ENCODE peak calls at places on chromosomes 7 and 10, in six cellular contexts. X, Y, L, J, G and V are unnamed samples.

GRCh38 chr7:84688671-84689070 is 494.1 kb upstream of the SEMA3A start:
- DNase-seq in Y (no peak), J (no peak), X (no peak), L (peak; percentile 72), G (no peak), V (no peak)

GRCh38 chr7:80428161-80429054 is 83.5 kb downstream of the GNAT3 start:
- DNase-seq in Y (no peak), L (peak; percentile 75), X (peak; percentile 79), J (no peak), G (no peak), V (no peak)

GRCh38 chr7:114979388-114979787 is 57.5 kb downstream of the MDFIC start:
- DNase-seq in G (no peak), X (no peak), L (no peak), J (no peak), Y (no peak), V (peak; percentile 62)

GRCh38 chr10:76411719-76412435 is 980.5 kb downstream of the LRMDA start:
- DNase-seq in X (no peak), L (peak; percentile 83), G (no peak), Y (no peak), J (no peak), V (peak; percentile 90)

GRCh38 chr10:122044713-122045112 is 55.8 kb downstream of the TACC2 start:
- DNase-seq in G (no peak), X (no peak), L (peak; percentile 41), J (no peak), Y (no peak), V (no peak)

GRCh38 chr7:192035-192649 is at the start of gene FAM20C:
- DNase-seq in L (peak; percentile 97), Y (no peak), J (peak; percentile 96), X (peak; percentile 80), G (peak; percentile 19), V (peak; percentile 92)

GRCh38 chr10:101538481-101538880 is 49.6 kb downstream of the POLL start:
- DNase-seq in J (no peak), L (no peak), G (no peak), Y (no peak), X (no peak), V (no peak)

GRCh38 chr10:95496246-95496911 is 64.8 kb downstream of the SORBS1 start:
- DNase-seq in Y (no peak), L (peak; percentile 42), G (no peak), J (no peak), X (no peak), V (no peak)

GRCh38 chr10:49272251-49273081 is 26.5 kb upstream of the C10orf71 start:
- DNase-seq in X (no peak), L (peak; percentile 87), Y (no peak), J (no peak), G (no peak), V (no peak)

GRCh38 chr7:129840757-129841156 is 112.0 kb downstream of the UBE2H start:
- DNase-seq in G (no peak), Y (no peak), L (peak; percentile 61), J (no peak), X (no peak), V (no peak)

DNA sequence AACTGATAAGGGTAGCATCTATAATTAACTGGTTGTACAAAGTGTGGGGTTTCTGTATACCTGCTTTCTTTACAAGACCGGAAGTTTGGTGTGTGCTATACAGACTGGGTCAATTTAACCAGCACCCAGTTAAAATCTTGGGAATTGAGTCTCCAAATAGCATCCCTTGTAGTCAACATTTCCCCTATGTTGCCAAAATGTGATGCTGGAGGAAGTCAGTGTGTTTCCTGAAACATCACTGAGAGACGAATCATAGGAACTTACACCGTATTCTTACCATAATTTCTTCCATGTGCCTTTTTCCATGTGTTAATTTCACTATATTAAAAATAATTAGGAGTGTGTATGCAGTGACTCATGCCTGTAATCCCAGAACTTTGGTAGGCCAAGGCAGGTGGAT is 1.7 kb downstream of the AKR1C4 start:
- DNase-seq in L (peak; percentile 43), G (no peak), J (no peak), Y (no peak), X (no peak), V (no peak)
- H3K27ac ChIP-seq in L (no peak overlapping the region), G (no peak overlapping the region), J (no peak overlapping the region), Y (no peak overlapping the region), X (peak overlapping the region; percentile 59), V (no peak overlapping the region)

GRCh38 chr10:35463105-35463867 is 127.0 kb downstream of the CCNY start:
- DNase-seq in G (no peak), X (no peak), J (no peak), Y (no peak), L (no peak), V (no peak)

GRCh38 chr10:35462491-35462934 is 126.2 kb downstream of the CCNY start:
- DNase-seq in X (no peak), G (no peak), L (no peak), J (no peak), Y (no peak), V (no peak)

GRCh38 chr10:35458500-35459448 is 122.5 kb downstream of the CCNY start:
- DNase-seq in L (no peak), X (no peak), Y (no peak), G (no peak), J (no peak), V (no peak)

GRCh38 chr10:35459449-35459847 is 123.1 kb downstream of the CCNY start:
- DNase-seq in G (no peak), L (no peak), Y (no peak), X (no peak), J (no peak), V (no peak)

DNA sequence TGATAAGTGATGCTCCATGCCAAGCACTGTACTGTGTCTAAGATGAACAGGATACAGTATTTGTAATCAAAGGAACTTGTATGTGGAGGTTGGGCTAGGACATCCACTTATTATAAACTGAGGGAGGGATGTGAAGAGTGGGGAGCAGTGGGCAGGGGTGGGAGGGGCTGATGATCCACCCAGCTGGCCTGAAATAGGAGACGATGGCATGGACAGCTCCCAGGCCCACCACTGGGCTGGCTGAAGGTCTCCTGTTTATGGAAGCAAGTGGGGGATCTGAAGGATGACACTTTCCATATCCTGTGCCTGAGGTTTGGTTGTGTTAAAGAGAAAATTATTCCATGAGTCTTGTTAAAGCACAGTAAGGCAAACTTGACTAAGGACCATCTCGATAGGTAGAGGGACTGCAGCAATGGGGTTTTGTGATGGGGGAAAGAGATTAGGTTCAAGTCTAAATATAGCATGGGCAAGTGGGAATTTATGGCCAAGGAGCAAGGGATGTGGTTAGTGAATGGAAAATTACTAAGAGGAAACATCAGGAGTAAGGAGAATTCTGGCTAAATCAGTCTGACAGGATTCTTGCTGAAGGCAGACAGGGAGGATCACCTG is 124.6 kb downstream of the CCNY start:
- DNase-seq in X (no peak), L (no peak), J (no peak), Y (no peak), G (no peak), V (no peak)
- H3K4me1 ChIP-seq in X (peaks cover 12% of the 10 kb centered on the region), L (peaks cover 21% of the 10 kb centered on the region), J (peaks cover 74% of the 10 kb centered on the region), Y (peaks cover 28% of the 10 kb centered on the region), G (peaks cover 93% of the 10 kb centered on the region), V (peaks cover 43% of the 10 kb centered on the region)

GRCh38 chr10:116278832-116279231 is 5.8 kb upstream of the GFRA1 start:
- DNase-seq in Y (no peak), J (no peak), L (peak; percentile 71), X (no peak), G (no peak), V (no peak)
- H3K4me3 ChIP-seq in Y (no peak overlapping the region), J (no peak overlapping the region), L (no peak overlapping the region), X (no peak overlapping the region), G (no peak overlapping the region), V (no peak overlapping the region)

GRCh38 chr10:103896225-103896624 is 21.8 kb downstream of the STN1 start:
- DNase-seq in Y (no peak), J (no peak), G (no peak), X (peak; percentile 42), L (peak; percentile 65), V (no peak)

GRCh38 chr10:103897241-103897774 is 20.7 kb downstream of the STN1 start:
- DNase-seq in L (peak; percentile 65), X (no peak), J (peak; percentile 86), G (no peak), Y (no peak), V (no peak)

GRCh38 chr10:103895458-103896186 is 22.4 kb downstream of the STN1 start:
- DNase-seq in J (no peak), G (no peak), L (peak; percentile 86), Y (no peak), X (peak; percentile 45), V (peak; percentile 62)

GRCh38 chr10:103892181-103892580 is 25.8 kb downstream of the STN1 start:
- DNase-seq in G (no peak), Y (no peak), J (no peak), X (no peak), L (no peak), V (no peak)

DNA sequence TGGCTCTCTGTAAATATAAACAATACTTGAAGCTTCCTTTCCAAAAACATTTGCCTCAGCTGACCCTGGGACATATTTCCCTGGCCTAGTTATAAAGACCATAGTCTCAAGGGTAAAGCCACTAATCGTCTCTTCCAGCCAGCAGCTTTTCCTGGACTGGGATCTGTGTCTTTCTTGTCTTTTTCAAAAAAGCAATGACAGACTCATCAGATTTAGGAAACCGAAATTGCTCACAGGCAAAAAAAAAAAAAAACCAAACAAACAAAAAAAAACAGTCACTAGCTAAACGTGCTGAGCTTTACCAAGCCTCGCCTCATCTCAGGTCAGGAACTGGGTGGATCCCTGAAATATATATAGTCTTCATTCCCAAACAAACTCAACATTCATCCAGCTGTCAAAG is 23.5 kb downstream of the STN1 start:
- DNase-seq in L (peak; percentile 64), J (no peak), G (no peak), X (no peak), Y (no peak), V (no peak)
- H3K27ac ChIP-seq in L (peak overlapping the region; percentile 87), J (peak overlapping the region; percentile 58), G (peak overlapping the region; percentile 18), X (peak overlapping the region; percentile 48), Y (peak overlapping the region; percentile 90), V (peak overlapping the region; percentile 61)

GRCh38 chr7:16027396-16027795 is 340.9 kb upstream of the MEOX2 start:
- DNase-seq in G (no peak), J (no peak), X (no peak), Y (no peak), L (peak; percentile 4), V (no peak)
- H3K4me1 ChIP-seq in G (no peaks in the 10 kb centered on the region), J (peaks cover 22% of the 10 kb centered on the region), X (no peaks in the 10 kb centered on the region), Y (no peaks in the 10 kb centered on the region), L (peaks cover 18% of the 10 kb centered on the region), V (peaks cover 8% of the 10 kb centered on the region)

GRCh38 chr10:24952146-24952700 is at the start of gene PRTFDC1:
- DNase-seq in L (peak; percentile 71), J (peak; percentile 90), X (peak; percentile 48), G (no peak), Y (no peak), V (peak; percentile 85)

GRCh38 chr10:24951201-24952145 is 933 bp downstream of the PRTFDC1 start:
- DNase-seq in L (peak; percentile 66), Y (no peak), X (peak; percentile 46), G (peak; percentile 17), J (peak; percentile 91), V (peak; percentile 74)

GRCh38 chr10:24952701-24953349 is 419 bp upstream of the PRTFDC1 start:
- DNase-seq in X (peak; percentile 44), J (peak; percentile 83), L (peak; percentile 92), Y (no peak), G (peak; percentile 66), V (peak; percentile 51)

GRCh38 chr10:24950439-24950838 is 2.0 kb downstream of the PRTFDC1 start:
- DNase-seq in J (peak; percentile 81), G (no peak), Y (no peak), X (no peak), L (no peak), V (no peak)

GRCh38 chr10:24953350-24954074 is 1.1 kb upstream of the PRTFDC1 start:
- DNase-seq in L (peak; percentile 76), J (peak; percentile 85), Y (no peak), X (no peak), G (no peak), V (peak; percentile 72)
- H3K4me3 ChIP-seq in L (peak overlapping the region; percentile 69), J (peak overlapping the region; percentile 72), Y (peak overlapping the region; percentile 55), X (peak overlapping the region; percentile 76), G (peak overlapping the region; percentile 59), V (peak overlapping the region; percentile 82)

GRCh38 chr7:94067047-94067446 is 62.9 kb upstream of the BET1 start:
- DNase-seq in Y (no peak), J (no peak), L (no peak), G (no peak), X (no peak), V (no peak)
- H3K27ac ChIP-seq in Y (no peak overlapping the region), J (no peak overlapping the region), L (no peak overlapping the region), G (no peak overlapping the region), X (peak overlapping the region; percentile 11), V (no peak overlapping the region)